ENCODE peak calls at places on chromosome 15, in five cellular contexts. One of them, this sample, is unnamed. For H3K4me1, the result is how much of the 10 kb centered on the place peaks cover.

GRCh38 chr15:76576526-76577279 is 240.1 kb downstream of the ISL2 start:
- DNase-seq in stomach: peak
- DNase-seq in ovary: peak
- DNase-seq in A549: peak
- DNase-seq in K562: no peak
- DNase-seq in this sample: peak

GRCh38 chr15:61835476-61836106 is 224.7 kb downstream of the VPS13C start:
- DNase-seq in K562: peak
- DNase-seq in A549: peak
- DNase-seq in stomach: peak
- DNase-seq in ovary: peak
- DNase-seq in this sample: peak

GRCh38 chr15:50873935-50874353 is 34.5 kb upstream of the AP4E1 start:
- DNase-seq in stomach: no peak
- DNase-seq in ovary: no peak
- DNase-seq in K562: peak
- DNase-seq in A549: no peak
- DNase-seq in this sample: no peak

GRCh38 chr15:28948036-28948435 is 62.3 kb downstream of the APBA2 start:
- DNase-seq in A549: no peak
- DNase-seq in K562: no peak
- DNase-seq in stomach: no peak
- DNase-seq in ovary: no peak
- DNase-seq in this sample: no peak

GRCh38 chr15:55344206-55344605 is 25.2 kb downstream of the PIGB start:
- DNase-seq in stomach: no peak
- DNase-seq in A549: no peak
- DNase-seq in ovary: no peak
- DNase-seq in K562: peak
- DNase-seq in this sample: no peak

GRCh38 chr15:24878153-24878552 is 76.6 kb upstream of the SNRPN start:
- DNase-seq in ovary: peak
- DNase-seq in K562: peak
- DNase-seq in stomach: no peak
- DNase-seq in A549: no peak
- DNase-seq in this sample: no peak

GRCh38 chr15:47750030-47750739 is 32.9 kb downstream of the SEMA6D start:
- DNase-seq in ovary: no peak
- DNase-seq in K562: no peak
- DNase-seq in stomach: no peak
- DNase-seq in A549: no peak
- DNase-seq in this sample: no peak

GRCh38 chr15:36911322-36911944 is 188.9 kb downstream of the MEIS2 start:
- DNase-seq in stomach: no peak
- DNase-seq in K562: no peak
- DNase-seq in A549: no peak
- DNase-seq in ovary: no peak
- DNase-seq in this sample: no peak

GRCh38 chr15:80199366-80199765 is 46.6 kb downstream of the FAH start:
- DNase-seq in ovary: no peak
- DNase-seq in K562: no peak
- DNase-seq in stomach: no peak
- DNase-seq in A549: no peak
- DNase-seq in this sample: no peak

GRCh38 chr15:50765202-50765967 is at the start of gene SPPL2A:
- DNase-seq in stomach: peak
- DNase-seq in A549: peak
- DNase-seq in ovary: peak
- DNase-seq in K562: peak
- DNase-seq in this sample: peak

GRCh38 chr15:64693134-64693533 is 82.3 kb downstream of the RBPMS2 start:
- DNase-seq in stomach: peak
- DNase-seq in ovary: no peak
- DNase-seq in A549: peak
- DNase-seq in K562: no peak
- DNase-seq in this sample: peak

GRCh38 chr15:82530606-82531379 is 9.5 kb downstream of the RPS17 start:
- DNase-seq in ovary: peak
- DNase-seq in stomach: peak
- DNase-seq in A549: peak
- DNase-seq in K562: peak
- DNase-seq in this sample: peak

GRCh38 chr15:91555307-91555706 is 298.2 kb upstream of the SLCO3A1 start:
- DNase-seq in ovary: no peak
- DNase-seq in A549: peak
- DNase-seq in K562: no peak
- DNase-seq in stomach: no peak
- DNase-seq in this sample: no peak

GRCh38 chr15:81280086-81280485 is 43.9 kb downstream of the STARD5 start:
- DNase-seq in ovary: no peak
- DNase-seq in A549: no peak
- DNase-seq in stomach: no peak
- DNase-seq in K562: no peak
- DNase-seq in this sample: no peak

GRCh38 chr15:91338763-91339162 is 238.7 kb downstream of the SV2B start:
- DNase-seq in A549: peak
- DNase-seq in ovary: no peak
- DNase-seq in stomach: no peak
- DNase-seq in K562: peak
- DNase-seq in this sample: no peak

GRCh38 chr15:78322243-78322642 is 17.9 kb upstream of the CRABP1 start:
- DNase-seq in ovary: no peak
- DNase-seq in K562: no peak
- DNase-seq in stomach: no peak
- DNase-seq in A549: peak
- DNase-seq in this sample: no peak

GRCh38 chr15:32701863-32702262 is 15.9 kb upstream of the GREM1 start:
- DNase-seq in ovary: no peak
- DNase-seq in A549: no peak
- DNase-seq in K562: no peak
- DNase-seq in stomach: no peak
- DNase-seq in this sample: no peak

GRCh38 chr15:101293122-101293521 is 1.9 kb downstream of the SNRPA1 start:
- DNase-seq in stomach: no peak
- DNase-seq in ovary: no peak
- DNase-seq in K562: no peak
- DNase-seq in A549: no peak
- DNase-seq in this sample: no peak

GRCh38 chr15:72136170-72137051 is 18.2 kb downstream of the SENP8 start:
- DNase-seq in stomach: no peak
- DNase-seq in K562: no peak
- DNase-seq in ovary: no peak
- DNase-seq in A549: no peak
- DNase-seq in this sample: no peak

GRCh38 chr15:98841419-98841970 is 166.1 kb downstream of the PGPEP1L start:
- DNase-seq in A549: no peak
- DNase-seq in ovary: no peak
- DNase-seq in K562: no peak
- DNase-seq in stomach: no peak
- DNase-seq in this sample: no peak

GRCh38 chr15:90300988-90301715 is 35.7 kb downstream of the NGRN start:
- DNase-seq in ovary: peak
- DNase-seq in K562: peak
- DNase-seq in stomach: peak
- DNase-seq in A549: peak
- DNase-seq in this sample: no peak

GRCh38 chr15:85606721-85607120 is 188.0 kb downstream of the KLHL25 start:
- DNase-seq in A549: no peak
- DNase-seq in stomach: no peak
- DNase-seq in ovary: no peak
- DNase-seq in K562: no peak
- DNase-seq in this sample: no peak

GRCh38 chr15:85604194-85604593 is 190.5 kb downstream of the KLHL25 start:
- DNase-seq in ovary: no peak
- DNase-seq in K562: no peak
- DNase-seq in stomach: no peak
- DNase-seq in A549: no peak
- DNase-seq in this sample: no peak

GRCh38 chr15:85603703-85604102 is 191.0 kb downstream of the KLHL25 start:
- DNase-seq in stomach: no peak
- DNase-seq in A549: no peak
- DNase-seq in K562: no peak
- DNase-seq in ovary: no peak
- DNase-seq in this sample: no peak

GRCh38 chr15:85600001-85600400 is 194.7 kb downstream of the KLHL25 start:
- DNase-seq in A549: no peak
- DNase-seq in K562: no peak
- DNase-seq in stomach: no peak
- DNase-seq in ovary: no peak
- DNase-seq in this sample: no peak

DNA sequence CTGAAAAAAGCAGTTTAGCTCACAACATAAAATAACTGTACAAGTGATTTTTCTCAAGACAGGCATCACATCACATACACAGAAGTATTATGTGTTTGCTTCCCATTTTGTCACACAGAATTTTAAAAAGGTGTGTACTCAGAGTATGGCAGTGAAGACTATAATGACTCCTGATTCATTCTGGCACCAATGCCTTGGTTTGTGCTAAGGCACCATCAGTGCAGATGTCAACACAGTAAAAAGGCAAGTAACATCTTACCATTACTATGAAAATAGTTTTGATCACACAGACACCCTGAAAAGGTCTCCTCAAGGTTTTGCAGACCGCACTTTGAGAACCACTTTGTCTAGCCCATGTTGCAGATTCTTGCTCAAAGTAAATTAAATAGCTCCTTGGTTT is 191.6 kb downstream of the KLHL25 start:
- DNase-seq in stomach: no peak
- DNase-seq in A549: no peak
- DNase-seq in K562: no peak
- DNase-seq in ovary: no peak
- DNase-seq in this sample: no peak
- TF ChIP-seq EP300 in stomach: no peak
- TF ChIP-seq EP300 in A549: no peak
- TF ChIP-seq EP300 in K562: no peak
- TF ChIP-seq EP300 in ovary: no peak
- TF ChIP-seq EP300 in this sample: no peak

DNA sequence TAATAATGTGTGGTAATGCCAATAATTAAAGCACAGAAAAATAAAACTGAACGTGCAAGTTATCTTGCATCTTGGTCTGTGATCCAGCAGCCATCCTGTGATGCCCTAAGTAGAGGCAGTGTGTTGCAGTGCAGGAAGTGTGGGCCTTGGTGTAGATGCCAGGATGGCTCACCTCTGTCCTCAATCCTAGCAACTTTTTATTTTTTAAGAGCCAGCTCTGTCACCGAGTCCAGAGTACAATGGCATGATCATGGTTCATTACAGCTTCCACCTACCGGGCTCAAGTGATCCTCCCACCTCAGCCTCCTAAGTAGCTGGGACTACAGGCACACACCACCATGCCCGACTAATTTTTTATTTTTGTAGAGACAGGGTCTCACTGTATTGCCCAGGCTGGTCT is 7.6 kb downstream of the BAHD1 start:
- DNase-seq in ovary: no peak
- DNase-seq in A549: no peak
- DNase-seq in K562: no peak
- DNase-seq in stomach: no peak
- DNase-seq in this sample: no peak
- H3K4me1 ChIP-seq in ovary: under half
- H3K4me1 ChIP-seq in A549: under half
- H3K4me1 ChIP-seq in K562: under half
- H3K4me1 ChIP-seq in stomach: half or more
- H3K4me1 ChIP-seq in this sample: half or more

DNA sequence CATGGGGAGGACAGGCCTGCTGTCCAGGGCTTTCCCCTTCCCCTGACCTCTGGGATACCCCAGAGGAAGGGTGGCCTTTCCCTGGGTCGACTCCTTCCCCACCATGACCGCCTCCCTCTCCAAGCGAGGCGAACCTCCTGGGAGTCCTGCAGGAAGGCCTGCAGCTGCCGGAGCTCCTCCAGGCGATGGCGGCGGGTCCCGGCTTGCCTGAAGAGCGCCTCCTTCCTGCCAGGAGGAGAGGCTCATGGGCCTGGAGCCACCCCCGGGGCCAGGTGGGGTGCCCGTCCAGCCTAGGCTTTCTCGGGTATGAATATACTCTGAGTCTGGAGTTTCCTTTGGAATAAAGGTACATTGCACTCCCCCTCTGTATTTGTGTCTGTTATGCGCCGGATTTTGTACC is 20.1 kb downstream of the PLA2G4B start:
- DNase-seq in A549: no peak
- DNase-seq in ovary: no peak
- DNase-seq in K562: no peak
- DNase-seq in stomach: no peak
- DNase-seq in this sample: no peak
- TF ChIP-seq CTCF in A549: no peak
- TF ChIP-seq CTCF in ovary: no peak
- TF ChIP-seq CTCF in K562: no peak
- TF ChIP-seq CTCF in stomach: no peak
- TF ChIP-seq CTCF in this sample: no peak

GRCh38 chr15:88908697-88909621 is 4.2 kb downstream of the MFGE8 start:
- DNase-seq in K562: peak
- DNase-seq in ovary: no peak
- DNase-seq in stomach: no peak
- DNase-seq in A549: no peak
- DNase-seq in this sample: no peak

GRCh38 chr15:88912500-88912921 is 668 bp downstream of the MFGE8 start:
- DNase-seq in ovary: no peak
- DNase-seq in K562: peak
- DNase-seq in stomach: no peak
- DNase-seq in A549: no peak
- DNase-seq in this sample: no peak

GRCh38 chr15:88911766-88912118 is 1.4 kb downstream of the MFGE8 start:
- DNase-seq in ovary: no peak
- DNase-seq in K562: peak
- DNase-seq in A549: peak
- DNase-seq in stomach: no peak
- DNase-seq in this sample: no peak

GRCh38 chr15:88908123-88908522 is 5.1 kb downstream of the MFGE8 start:
- DNase-seq in A549: no peak
- DNase-seq in K562: no peak
- DNase-seq in ovary: no peak
- DNase-seq in stomach: no peak
- DNase-seq in this sample: no peak

GRCh38 chr15:88909956-88910831 is 3.0 kb downstream of the MFGE8 start:
- DNase-seq in A549: no peak
- DNase-seq in K562: no peak
- DNase-seq in ovary: no peak
- DNase-seq in stomach: no peak
- DNase-seq in this sample: peak
- TF ChIP-seq EP300 in A549: no peak
- TF ChIP-seq EP300 in K562: no peak
- TF ChIP-seq EP300 in ovary: no peak
- TF ChIP-seq EP300 in stomach: no peak
- TF ChIP-seq EP300 in this sample: no peak